ENCODE peak calls at places on chromosome 3, in nine cellular contexts. G is A549; C is NCI-H1105 treated with DMSO at 0.1 percent for 48 hours; N is stimulated activated CD4-positive, alpha-beta T cell treated with anti-CD3 and anti-CD28 coated beads, Interleukin-2, amount 100 ng/mL, for 24 hours; Q is GDM1; U is NCI-H460; I is EH; R is EL; H is AG09319. T is an unnamed sample.

GRCh38 chr3:69326821-69327433 is 59.0 kb downstream of the FRMD4B start:
- DNase-seq in C (no peak), I (peak; percentile 23), G (no peak), U (no peak), N (peak; percentile 53), Q (no peak), R (no peak), H (no peak), T (peak; percentile 34)

GRCh38 chr3:195888311-195888761 is 20.0 kb downstream of the TNK2 start:
- DNase-seq in Q (no peak), H (no peak), G (no peak), R (no peak), N (no peak), C (no peak), U (no peak), I (no peak), T (no peak)

GRCh38 chr3:139128803-139129202 is 84.1 kb upstream of the PRR23C start:
- DNase-seq in Q (no peak), G (no peak), I (no peak), C (no peak), R (no peak), U (no peak), N (no peak), H (no peak), T (no peak)

GRCh38 chr3:197558000-197558399 is 2.2 kb upstream of the BDH1 start:
- DNase-seq in R (no peak), U (no peak), N (no peak), H (no peak), C (no peak), G (no peak), I (no peak), Q (no peak), T (no peak)

GRCh38 chr3:178518660-178519396 is 17.4 kb upstream of the KCNMB2 start:
- DNase-seq in C (no peak), H (no peak), N (no peak), I (peak; percentile 57), R (peak; percentile 35), Q (no peak), G (no peak), U (peak; percentile 2), T (no peak)

GRCh38 chr3:56667973-56668579 is 15.0 kb downstream of the TASOR start:
- DNase-seq in G (no peak), H (no peak), C (no peak), U (no peak), N (no peak), I (no peak), R (no peak), Q (no peak), T (no peak)

GRCh38 chr3:36259580-36259979 is 120.7 kb upstream of the STAC start:
- DNase-seq in C (no peak), Q (no peak), G (no peak), R (no peak), H (no peak), N (no peak), U (no peak), I (no peak), T (no peak)

GRCh38 chr3:78659386-78659987 is 1108.3 kb downstream of the ROBO1 start:
- DNase-seq in I (peak; percentile 56), Q (no peak), H (no peak), G (peak; percentile 54), C (peak; percentile 21), N (peak; percentile 23), U (peak; percentile 14), R (peak; percentile 48), T (peak; percentile 17)

GRCh38 chr3:14725015-14725431 is 50.1 kb downstream of the C3orf20 start:
- DNase-seq in N (no peak), H (peak; percentile 19), Q (no peak), R (peak; percentile 77), I (peak; percentile 66), C (no peak), U (no peak), G (peak; percentile 6), T (no peak)

T was measured in stimulated activated naive CD8-positive, alpha-beta T cell treated with anti-CD3 and anti-CD28 coated beads, Interleukin-15, amount 100 ng/mL, for 72 hours.